ENCODE peak calls at places on chromosomes 11 and 22, in five cellular contexts. L is tibial artery, A is bronchial epithelial cell, T is upper lobe of right lung, O is Caco-2. Z is an unnamed sample. For H3K36me3, the result is how much of the 10 kb centered on the place peaks cover.

GRCh38 chr11:34274712-34275398 is 83.0 kb downstream of the ABTB2 start:
- DNase-seq in T (peak), L (peak), O (peak), A (peak), Z (no peak)

GRCh38 chr11:77214557-77214956 is 86.5 kb downstream of the MYO7A start:
- DNase-seq in T (peak), O (no peak), A (no peak), L (no peak), Z (no peak)

GRCh38 chr11:134634897-134635831 is 223.1 kb upstream of the B3GAT1 start:
- DNase-seq in L (no peak), T (no peak), A (no peak), O (peak), Z (no peak)

GRCh38 chr11:72621008-72621610 is 53.1 kb downstream of the PDE2A start:
- DNase-seq in O (no peak), A (no peak), L (no peak), T (no peak), Z (no peak)

GRCh38 chr22:43723816-43724215 is 88.3 kb downstream of the EFCAB6 start:
- DNase-seq in A (peak), L (no peak), T (no peak), O (no peak), Z (no peak)

GRCh38 chr22:32631507-32632245 is 157.1 kb downstream of the FBXO7 start:
- DNase-seq in O (no peak), L (no peak), A (no peak), T (no peak), Z (no peak)

GRCh38 chr11:117824571-117825537 is at the start of gene FXYD2:
- DNase-seq in O (no peak), A (peak), L (peak), T (peak), Z (no peak)

GRCh38 chr22:45504703-45505341 is 2.1 kb downstream of the FBLN1 start:
- DNase-seq in T (no peak), L (peak), O (no peak), A (peak), Z (no peak)

GRCh38 chr11:25910090-25910489 is 421.8 kb upstream of the ANO3 start:
- DNase-seq in L (no peak), T (no peak), A (peak), O (no peak), Z (no peak)

GRCh38 chr22:43560651-43561050 is 148.8 kb downstream of the MPPED1 start:
- DNase-seq in L (no peak), T (no peak), O (no peak), A (peak), Z (no peak)

GRCh38 chr11:447923-448731 is 2.0 kb upstream of the PTDSS2 start:
- DNase-seq in O (peak), L (peak), A (peak), T (peak), Z (peak)

GRCh38 chr11:76729214-76729613 is 53.9 kb upstream of the TSKU start:
- DNase-seq in A (no peak), O (no peak), L (no peak), T (no peak), Z (no peak)

GRCh38 chr11:1195690-1196515 is 27.0 kb upstream of the MUC5B start:
- DNase-seq in T (peak), A (no peak), O (no peak), L (peak), Z (peak)

GRCh38 chr11:27464155-27464759 is 8.3 kb downstream of the LGR4 start:
- DNase-seq in O (peak), A (peak), T (no peak), L (no peak), Z (no peak)

GRCh38 chr22:37804502-37804885 is 3.2 kb upstream of the GCAT start:
- DNase-seq in L (no peak), A (no peak), T (no peak), O (no peak), Z (no peak)

GRCh38 chr11:126886636-126887035 is 113.9 kb downstream of the KIRREL3 start:
- DNase-seq in O (no peak), A (no peak), T (no peak), L (no peak), Z (no peak)

GRCh38 chr11:114111369-114112042 is 52.0 kb downstream of the ZBTB16 start:
- DNase-seq in O (no peak), A (no peak), L (no peak), T (no peak), Z (no peak)

GRCh38 chr11:103929168-103929903 is 107.1 kb upstream of the DDI1 start:
- DNase-seq in L (no peak), O (peak), T (no peak), A (no peak), Z (peak)

GRCh38 chr11:7494086-7494775 is 8.9 kb downstream of the OLFML1 start:
- DNase-seq in L (no peak), O (peak), T (no peak), A (peak), Z (no peak)

GRCh38 chr11:34204396-34205279 is 99.2 kb downstream of the NAT10 start:
- DNase-seq in T (no peak), O (no peak), A (peak), L (no peak), Z (no peak)

GRCh38 chr11:33893711-33894401 is 2.0 kb upstream of the LMO2 start:
- DNase-seq in T (no peak), O (no peak), L (no peak), A (no peak), Z (peak)

GRCh38 chr22:49967333-49968241 is 7.0 kb downstream of the PIM3 start:
- DNase-seq in T (peak), L (peak), O (no peak), A (no peak), Z (peak)
- H3K4me3 ChIP-seq in T (peak), L (no peak), O (no peak), A (no peak), Z (no peak)

DNA sequence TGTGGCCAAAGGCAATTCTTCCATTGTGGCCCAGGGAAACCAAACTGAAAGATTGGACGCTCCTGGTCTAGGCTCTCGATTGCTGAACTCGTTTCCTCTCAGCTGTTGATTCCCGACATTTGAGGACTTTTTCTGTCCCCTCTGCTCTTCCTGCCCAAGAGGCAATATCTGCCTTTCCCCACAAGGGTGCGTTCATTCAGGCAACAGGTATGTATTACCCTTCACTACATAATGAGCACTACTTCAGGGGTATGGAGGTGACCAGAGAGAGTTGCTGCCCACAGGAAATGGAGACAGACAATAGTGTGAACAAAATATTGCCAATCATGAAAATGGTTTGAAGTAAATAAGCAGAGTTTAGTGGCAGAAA is 8.2 kb downstream of the PTH start:
- DNase-seq in A (peak), T (no peak), O (peak), L (no peak), Z (no peak)
- TF ChIP-seq CTCF in A (peak), T (peak), O (peak), L (no peak), Z (peak)

DNA sequence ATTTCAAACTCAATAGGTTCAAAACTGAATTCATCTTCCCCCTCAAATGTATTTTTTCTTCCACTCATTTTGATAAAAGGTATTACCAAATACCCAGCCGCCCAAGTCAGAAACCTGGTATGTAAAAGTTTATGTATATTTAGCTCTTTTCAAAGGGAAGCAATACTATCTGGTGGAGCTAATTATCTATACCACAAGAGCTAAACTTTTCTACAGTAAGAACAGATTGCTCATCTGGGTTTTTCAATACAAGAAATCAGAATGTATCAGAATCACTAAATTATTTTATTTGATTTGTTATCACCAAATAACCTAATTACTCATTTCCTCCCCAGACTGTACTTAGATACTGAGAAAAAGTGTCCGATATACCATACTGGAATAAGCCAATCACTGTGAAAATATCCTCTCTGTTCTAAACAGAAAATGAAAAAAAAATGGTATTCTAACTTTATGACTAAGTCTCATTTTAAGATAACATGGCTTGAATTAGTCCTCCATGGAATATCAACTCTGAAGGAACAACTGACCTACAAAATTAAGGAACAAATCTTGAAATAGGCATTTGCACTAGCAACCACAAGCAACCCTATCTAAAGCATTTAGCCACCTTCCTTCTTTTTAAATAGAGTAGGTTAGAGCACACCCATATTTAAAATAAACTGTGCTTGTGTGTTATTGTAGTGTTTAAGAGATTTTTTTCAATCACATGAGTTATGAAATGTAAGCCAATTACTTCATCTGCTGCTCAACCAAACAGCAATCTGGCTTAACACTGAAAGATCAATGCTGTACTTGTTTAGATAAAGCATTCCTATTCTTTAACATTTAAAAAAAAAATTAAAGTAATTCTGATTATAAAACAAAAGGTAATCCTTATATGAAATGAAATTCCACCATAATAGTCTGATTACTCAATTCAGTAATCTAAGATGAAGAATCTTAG is 34.9 kb downstream of the RDX start:
- DNase-seq in O (no peak), L (no peak), T (no peak), A (no peak), Z (no peak)
- H3K36me3 ChIP-seq in O (under half), L (under half), T (half or more), A (under half), Z (under half)

GRCh38 chr11:61793829-61794204 is 1.1 kb downstream of the FEN1 start:
- DNase-seq in O (no peak), T (peak), A (no peak), L (no peak), Z (no peak)
- H3K4me3 ChIP-seq in O (peak), T (no peak), A (no peak), L (no peak), Z (peak)

GRCh38 chr11:67614730-67615454 is 8.2 kb downstream of the NDUFV1 start:
- DNase-seq in A (no peak), T (no peak), L (no peak), O (no peak), Z (no peak)

GRCh38 chr11:67613313-67613959 is 6.7 kb downstream of the NDUFV1 start:
- DNase-seq in A (no peak), O (no peak), T (no peak), L (no peak), Z (no peak)

GRCh38 chr11:67612751-67613150 is 6.0 kb downstream of the NDUFV1 start:
- DNase-seq in A (no peak), O (no peak), T (no peak), L (no peak), Z (no peak)

GRCh38 chr11:67615455-67616430 is 9.0 kb downstream of the NDUFV1 start:
- DNase-seq in O (peak), L (no peak), A (no peak), T (peak), Z (peak)

GRCh38 chr11:67613960-67614715 is 7.4 kb downstream of the NDUFV1 start:
- DNase-seq in L (peak), A (peak), O (peak), T (peak), Z (peak)
- TF ChIP-seq CTCF in L (peak), A (peak), O (peak), T (peak), Z (peak)

DNA sequence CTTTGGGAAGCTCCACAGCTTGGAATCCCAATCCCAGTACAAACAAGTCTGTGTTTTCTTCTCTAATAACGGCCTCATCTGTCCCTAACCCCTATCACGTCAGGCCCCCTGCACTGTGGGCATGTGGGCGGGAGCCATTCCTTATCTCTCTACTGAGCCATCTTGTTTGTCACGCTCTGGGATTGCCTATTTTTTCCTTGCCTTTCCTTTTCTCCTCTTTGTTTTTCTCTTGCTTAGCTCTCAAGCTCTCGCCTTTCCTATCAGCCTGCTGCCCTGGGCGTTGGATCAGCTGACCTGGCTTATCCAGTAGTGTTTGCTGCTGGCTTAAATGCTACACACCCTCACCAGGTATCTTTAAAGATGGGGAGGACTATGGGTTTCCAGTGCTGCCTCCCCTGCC is 35.8 kb downstream of the ARHGAP1 start:
- DNase-seq in O (no peak), T (peak), L (no peak), A (no peak), Z (no peak)
- H3K36me3 ChIP-seq in O (under half), T (half or more), L (half or more), A (under half), Z (under half)